ENCODE peak calls at places on chromosome 14, in four cellular contexts. A is sigmoid colon, V is MG63, Z is WERI-Rb-1. H is an unnamed sample.

GRCh38 chr14:90608281-90608680 is 207.9 kb downstream of the TTC7B start:
- DNase-seq in Z (no peak), A (peak), V (no peak), H (peak)

GRCh38 chr14:54627718-54628345 is 60.9 kb downstream of the SAMD4A start:
- DNase-seq in A (no peak), V (no peak), Z (no peak), H (no peak)

GRCh38 chr14:68135566-68135965 is 316.0 kb downstream of the RAD51B start:
- DNase-seq in A (no peak), V (no peak), Z (no peak), H (no peak)

GRCh38 chr14:91331761-91332447 is 85.7 kb downstream of the CCDC88C start:
- DNase-seq in V (no peak), Z (no peak), A (no peak), H (no peak)

GRCh38 chr14:56293506-56293905 is 175.3 kb downstream of the PELI2 start:
- DNase-seq in A (no peak), V (no peak), Z (no peak), H (no peak)

GRCh38 chr14:25552826-25553225 is 502.9 kb upstream of the STXBP6 start:
- DNase-seq in Z (no peak), V (no peak), A (no peak), H (no peak)

GRCh38 chr14:69017706-69018105 is 38.6 kb upstream of the ACTN1 start:
- DNase-seq in A (no peak), Z (no peak), V (no peak), H (no peak)

GRCh38 chr14:58121530-58122186 is 30.4 kb downstream of the ARMH4 start:
- DNase-seq in A (no peak), V (no peak), Z (no peak), H (no peak)

GRCh38 chr14:92400579-92401444 is 77.8 kb downstream of the SLC24A4 start:
- DNase-seq in A (no peak), V (no peak), Z (no peak), H (no peak)

GRCh38 chr14:39441805-39442204 is 9.6 kb upstream of the FBXO33 start:
- DNase-seq in V (no peak), Z (no peak), A (no peak), H (no peak)

GRCh38 chr14:39440975-39441374 is 8.7 kb upstream of the FBXO33 start:
- DNase-seq in Z (no peak), A (no peak), V (no peak), H (no peak)

GRCh38 chr14:39442293-39442692 is 10.1 kb upstream of the FBXO33 start:
- DNase-seq in Z (no peak), V (no peak), A (no peak), H (no peak)

GRCh38 chr14:39447155-39447554 is 14.9 kb upstream of the FBXO33 start:
- DNase-seq in Z (no peak), V (no peak), A (no peak), H (no peak)

GRCh38 chr14:39446131-39446744 is 14.0 kb upstream of the FBXO33 start:
- DNase-seq in V (no peak), Z (no peak), A (no peak), H (no peak)
- H3K4me3 ChIP-seq in V (no peak), Z (no peak), A (no peak), H (no peak)

DNA sequence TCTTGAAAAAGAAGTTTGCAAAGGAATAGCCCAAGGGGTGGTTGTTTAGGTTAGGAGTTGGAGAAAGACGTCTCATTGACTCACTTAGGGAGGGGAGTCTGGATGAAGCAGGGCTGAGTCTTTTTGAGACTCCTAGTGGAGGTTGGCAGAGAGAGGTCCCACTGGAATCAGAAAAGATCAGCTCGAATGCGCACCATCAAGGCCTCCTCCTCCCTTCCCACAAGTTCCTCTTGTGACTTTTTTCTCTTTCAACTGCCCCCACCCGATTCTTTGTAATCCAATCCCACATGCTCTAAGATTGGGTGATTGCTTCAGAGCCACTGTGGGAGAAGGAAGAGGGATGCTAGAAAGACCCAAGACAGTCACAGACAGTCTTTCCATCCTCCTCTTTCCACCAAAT is 2.0 kb downstream of the ARHGEF40 start:
- DNase-seq in V (peak), A (no peak), Z (no peak), H (peak)
- H3K4me3 ChIP-seq in V (peak), A (peak), Z (peak), H (peak)

DNA sequence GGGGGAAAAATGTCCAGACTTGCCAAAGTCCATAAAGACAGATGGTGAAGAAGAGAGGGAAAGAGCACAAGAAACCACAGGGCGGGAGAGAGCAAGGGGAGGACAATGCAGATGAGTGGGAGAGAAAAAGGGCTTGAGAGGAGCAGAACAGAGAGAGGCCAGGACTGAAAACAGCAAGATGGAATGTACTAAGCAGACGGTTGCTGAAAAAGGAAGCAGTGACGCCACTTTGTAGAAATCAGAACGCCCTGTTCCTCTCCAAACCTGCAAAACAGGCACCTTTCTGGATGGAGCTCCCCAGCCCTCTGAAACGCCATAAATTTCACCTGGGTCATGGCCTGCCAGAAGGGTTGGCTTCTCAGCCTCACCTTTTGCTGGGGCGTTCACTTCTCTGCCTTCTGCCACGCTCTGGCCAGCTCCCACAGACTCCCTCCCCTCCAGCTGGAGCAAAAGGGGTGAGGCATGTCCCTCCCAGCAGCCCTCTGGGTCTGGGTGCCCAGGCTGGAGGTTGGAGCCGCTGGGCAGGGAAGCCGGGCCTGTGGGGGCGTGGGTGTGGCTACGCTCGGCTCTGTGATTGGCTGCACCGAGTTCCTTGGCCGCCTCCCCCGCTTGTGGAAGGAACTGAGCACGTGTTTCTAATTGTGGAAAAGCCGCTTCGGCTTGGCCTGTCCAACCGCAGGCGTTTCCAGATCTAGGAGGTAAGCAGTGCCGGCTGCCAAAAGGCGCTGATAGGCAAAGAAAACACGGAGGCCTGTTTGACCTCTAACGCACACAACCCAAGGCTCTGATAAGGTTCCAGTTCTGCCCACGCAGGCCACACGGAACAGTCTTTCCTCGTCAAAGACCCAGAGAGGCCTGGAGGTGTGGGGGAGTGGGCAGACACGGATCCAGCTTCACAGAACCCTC is 29.3 kb downstream of the SLC7A8 start:
- DNase-seq in A (peak), V (peak), Z (peak), H (no peak)
- H3K4me3 ChIP-seq in A (peak), V (no peak), Z (no peak), H (no peak)

GRCh38 chr14:61585598-61586538 is 109.4 kb upstream of the HIF1A start:
- DNase-seq in Z (no peak), A (peak), V (peak), H (peak)
- H3K4me3 ChIP-seq in Z (no peak), A (no peak), V (no peak), H (no peak)

DNA sequence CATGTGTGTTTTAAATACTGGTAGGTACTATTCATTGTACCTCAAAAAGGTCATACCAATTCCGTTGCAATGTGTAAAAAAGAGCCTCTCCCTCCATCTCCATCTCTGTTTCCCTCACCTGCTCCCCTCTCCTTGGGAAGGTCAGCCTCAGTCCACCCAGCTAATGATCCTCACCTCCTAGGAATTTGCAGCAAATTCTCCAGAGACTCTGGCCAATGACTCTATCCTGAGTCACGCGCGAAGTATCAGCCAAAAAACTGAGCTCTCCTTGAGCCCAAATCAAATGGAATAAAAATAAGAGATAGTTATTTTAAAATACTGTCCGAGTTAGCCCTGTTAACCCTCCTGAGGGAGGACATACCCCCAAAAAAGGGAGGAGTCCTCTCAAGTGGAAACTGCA is 148.4 kb downstream of the DPF3 start:
- DNase-seq in A (no peak), V (peak), Z (no peak), H (no peak)
- H3K4me3 ChIP-seq in A (no peak), V (no peak), Z (no peak), H (no peak)

DNA sequence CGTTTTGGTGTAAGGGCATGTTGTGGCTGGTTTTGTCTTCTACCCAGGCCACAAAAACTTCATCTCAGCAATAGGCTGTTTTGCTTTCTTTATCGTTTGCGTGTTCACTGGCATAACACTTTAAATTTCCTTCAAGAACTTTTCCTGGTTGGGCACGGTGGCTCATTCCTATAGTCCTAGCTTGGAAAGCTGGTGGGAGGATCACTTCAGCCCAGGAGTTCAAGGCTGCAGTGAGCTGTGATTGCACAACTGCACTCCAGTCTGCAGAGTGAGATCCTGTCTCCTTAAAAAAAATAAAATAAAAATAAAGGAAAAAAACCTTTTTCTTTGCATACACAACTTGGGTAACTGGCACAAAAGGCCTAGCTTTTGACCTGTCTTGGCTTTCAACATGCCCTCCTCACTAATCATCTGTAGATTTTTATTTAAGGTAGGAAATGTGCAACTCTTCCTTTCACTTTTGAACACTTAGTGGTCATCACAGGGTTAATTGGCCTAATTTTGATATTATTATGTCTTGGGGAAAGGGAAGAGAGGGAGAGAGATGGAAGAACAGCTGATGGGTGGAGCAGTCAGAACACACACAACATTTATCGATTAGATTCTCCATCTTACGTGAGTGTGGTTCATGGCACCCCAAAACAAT is 78.9 kb upstream of the PSMA6 start:
- DNase-seq in Z (no peak), V (no peak), A (no peak), H (no peak)
- H3K4me3 ChIP-seq in Z (no peak), V (no peak), A (no peak), H (no peak)

DNA sequence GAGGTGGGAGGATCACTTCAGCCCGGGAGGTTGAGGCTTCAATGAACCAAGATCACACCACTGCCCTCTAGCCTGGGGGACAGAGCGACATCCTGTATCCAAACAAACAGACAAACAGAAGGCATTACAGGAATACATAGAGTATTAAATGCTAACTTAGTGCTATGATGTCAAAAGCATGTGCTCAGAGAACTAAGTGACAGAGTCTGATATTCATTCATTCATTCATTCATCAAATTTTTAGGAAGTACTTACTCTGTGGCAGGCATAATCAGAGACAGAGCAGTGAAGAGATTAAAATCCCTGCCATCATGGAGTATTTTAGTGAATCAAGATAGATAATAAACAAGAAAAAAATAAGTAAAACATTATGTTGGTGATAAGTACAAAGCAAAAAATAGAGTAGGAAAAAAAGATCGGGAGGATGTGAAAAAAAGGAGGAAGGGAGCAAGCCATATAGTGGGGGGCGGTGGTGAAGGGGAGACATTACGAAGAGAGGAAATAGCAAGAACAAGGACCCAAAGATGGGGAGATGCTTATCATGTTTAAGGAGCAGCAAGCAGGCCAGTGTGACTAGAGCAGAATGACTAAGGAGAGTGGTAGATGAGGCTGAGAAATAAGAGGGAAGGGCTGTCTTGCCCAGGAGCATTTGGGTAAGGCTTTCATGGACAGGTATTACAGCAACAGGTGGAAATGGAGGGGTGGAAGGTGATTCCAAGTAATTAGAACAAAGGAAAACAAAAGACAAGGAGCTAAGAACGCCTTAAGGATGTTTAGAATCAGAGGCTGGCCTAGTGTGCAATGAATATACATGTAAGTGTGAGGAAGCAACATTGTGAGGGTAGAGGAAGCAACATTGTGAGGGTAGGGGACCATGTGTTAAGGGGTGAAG is 2.8 kb downstream of the MAP4K5 start:
- DNase-seq in V (no peak), A (no peak), Z (no peak), H (no peak)
- H3K4me3 ChIP-seq in V (peak), A (no peak), Z (no peak), H (no peak)

GRCh38 chr14:73887116-73887490 is 444 bp downstream of the ZNF410 start:
- DNase-seq in A (no peak), V (peak), Z (no peak), H (peak)

GRCh38 chr14:73888971-73889370 is 2.3 kb downstream of the ZNF410 start:
- DNase-seq in A (no peak), Z (no peak), V (no peak), H (no peak)

GRCh38 chr14:73887704-73888459 is 1.2 kb downstream of the ZNF410 start:
- DNase-seq in A (no peak), Z (no peak), V (no peak), H (no peak)

GRCh38 chr14:73886449-73887115 is at the start of gene ZNF410:
- DNase-seq in V (peak), Z (peak), A (peak), H (peak)

DNA sequence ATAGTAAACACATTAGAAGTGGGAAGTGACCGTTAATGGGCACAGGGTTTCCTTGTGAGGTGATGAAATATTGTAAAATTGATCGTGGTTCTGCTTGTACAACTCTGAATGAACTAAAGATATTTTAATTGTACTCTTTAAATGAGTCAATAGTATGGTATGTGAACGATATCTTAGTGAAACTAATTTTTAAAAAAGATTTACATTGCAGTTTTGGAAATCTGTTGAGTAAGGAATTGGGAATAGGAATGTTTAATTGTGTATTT is 1.7 kb downstream of the ZNF410 start:
- DNase-seq in A (no peak), Z (no peak), V (no peak), H (no peak)
- H3K4me3 ChIP-seq in A (no peak), Z (no peak), V (peak), H (no peak)

H was measured in SJCRH30.